ENCODE peak calls at places on chromosomes 2 and 18, in seven cellular contexts. T is IMR-90; K is Peyer's patch; O is activated CD4-positive, alpha-beta T cell treated with anti-CD3 and anti-CD28 coated beads, Interleukin-2, amount 10 ng/mL, durations not matched to agents 24 days and 14 days; L is NCI-H1694; J is effector memory CD4-positive, alpha-beta T cell; I is stimulated activated CD4-positive, alpha-beta T cell treated with anti-CD3 and anti-CD28 coated beads, Interleukin-1b, Interleukin-23, amount 100 ng/mL, for 1 hour. F is an unnamed sample.

GRCh38 chr2:194545978-194546377 is 1111.0 kb upstream of the SLC39A10 start:
- DNase-seq in L (no peak), J (no peak), T (no peak), K (no peak), O (no peak), I (no peak), F (peak; percentile 31)

GRCh38 chr2:3142961-3143571 is 234.6 kb downstream of the EIPR1 start:
- DNase-seq in J (no peak), O (no peak), L (no peak), I (no peak), T (no peak), K (no peak), F (peak; percentile 68)

GRCh38 chr2:220243571-220243970 is 616.1 kb downstream of the SLC4A3 start:
- DNase-seq in I (no peak), T (no peak), K (no peak), O (no peak), J (no peak), L (no peak), F (no peak)

GRCh38 chr2:6073260-6074141 is 381.3 kb downstream of the SOX11 start:
- DNase-seq in O (no peak), L (peak; percentile 88), J (no peak), K (no peak), T (peak; percentile 74), I (no peak), F (no peak)

GRCh38 chr2:98269274-98269673 is 77.0 kb upstream of the CNGA3 start:
- DNase-seq in T (peak; percentile 63), O (peak; percentile 72), J (no peak), L (peak; percentile 44), I (no peak), K (no peak), F (no peak)

GRCh38 chr2:179592167-179592936 is 269.1 kb downstream of the ZNF385B start:
- DNase-seq in K (no peak), I (no peak), L (no peak), O (no peak), J (no peak), T (peak; percentile 90), F (no peak)

GRCh38 chr2:145186303-145186702 is 666.4 kb upstream of the ZEB2 start:
- DNase-seq in O (no peak), L (no peak), I (no peak), J (no peak), T (peak; percentile 23), K (no peak), F (no peak)

GRCh38 chr2:10526281-10526680 is 78.2 kb upstream of the ODC1 start:
- DNase-seq in J (no peak), L (no peak), O (no peak), K (peak; percentile 23), T (no peak), I (no peak), F (no peak)

GRCh38 chr2:235614900-235615712 is 121.3 kb downstream of the AGAP1 start:
- DNase-seq in K (peak; percentile 58), O (no peak), J (no peak), L (peak; percentile 22), I (no peak), T (peak; percentile 85), F (no peak)

GRCh38 chr2:101120124-101120996 is 30.8 kb downstream of the TBC1D8 start:
- DNase-seq in I (no peak), J (no peak), O (no peak), L (no peak), T (peak; percentile 29), K (peak; percentile 92), F (no peak)

GRCh38 chr18:13147146-13147545 is 71.4 kb upstream of the LDLRAD4 start:
- DNase-seq in J (no peak), K (no peak), O (no peak), T (no peak), I (no peak), L (no peak), F (no peak)

GRCh38 chr2:199458017-199458805 is 472 bp upstream of the SATB2 start:
- DNase-seq in T (no peak), L (peak; percentile 36), K (no peak), J (no peak), I (no peak), O (no peak), F (peak; percentile 16)

GRCh38 chr18:48836806-48837615 is 113.8 kb downstream of the SMAD7 start:
- DNase-seq in T (no peak), L (no peak), O (no peak), K (no peak), J (no peak), I (no peak), F (no peak)

GRCh38 chr2:38601463-38602135 is 1.1 kb downstream of the HNRNPLL start:
- DNase-seq in O (peak; percentile 63), I (no peak), L (no peak), J (no peak), K (peak; percentile 61), T (peak; percentile 39), F (no peak)

GRCh38 chr2:230899287-230899686 is 25.8 kb downstream of the GPR55 start:
- DNase-seq in I (no peak), O (no peak), T (no peak), K (no peak), L (no peak), J (no peak), F (no peak)

GRCh38 chr18:27713727-27714080 is 463.2 kb downstream of the CDH2 start:
- DNase-seq in K (no peak), T (peak; percentile 15), I (no peak), L (no peak), J (no peak), O (no peak), F (no peak)

GRCh38 chr2:228731517-228731916 is 539.6 kb downstream of the PID1 start:
- DNase-seq in O (no peak), L (no peak), J (no peak), I (no peak), T (peak; percentile 68), K (no peak), F (no peak)

GRCh38 chr18:2390158-2390557 is 181.1 kb downstream of the METTL4 start:
- DNase-seq in I (no peak), L (no peak), K (no peak), J (no peak), T (no peak), O (no peak), F (no peak)

GRCh38 chr2:215622836-215623235 is 187.0 kb upstream of the FN1 start:
- DNase-seq in O (no peak), J (no peak), I (no peak), T (peak; percentile 63), K (no peak), L (no peak), F (no peak)

GRCh38 chr2:10038716-10039115 is 4.6 kb upstream of the KLF11 start:
- DNase-seq in O (no peak), L (no peak), T (peak; percentile 21), K (no peak), J (no peak), I (no peak), F (no peak)

GRCh38 chr2:49207204-49207603 is 52.9 kb upstream of the FSHR start:
- DNase-seq in I (no peak), T (no peak), K (no peak), J (no peak), O (no peak), L (no peak), F (no peak)

GRCh38 chr2:233165895-233166661 is 85.4 kb upstream of the ATG16L1 start:
- DNase-seq in I (no peak), O (peak; percentile 62), J (no peak), K (peak; percentile 71), L (no peak), T (no peak), F (no peak)

GRCh38 chr2:44362207-44363015 is 664 bp downstream of the CAMKMT start:
- DNase-seq in T (peak; percentile 55), L (no peak), J (peak; percentile 9), K (peak; percentile 67), I (no peak), O (peak; percentile 85), F (no peak)

GRCh38 chr2:9631976-9632700 is 1.3 kb upstream of the YWHAQ start:
- DNase-seq in T (no peak), O (no peak), I (no peak), K (no peak), J (no peak), L (no peak), F (no peak)

GRCh38 chr18:7070466-7070865 is 47.1 kb downstream of the LAMA1 start:
- DNase-seq in T (no peak), I (no peak), K (no peak), O (no peak), J (no peak), L (no peak), F (no peak)

GRCh38 chr18:47100214-47100831 is 50.0 kb downstream of the HDHD2 start:
- DNase-seq in O (peak; percentile 89), L (peak; percentile 30), I (peak; percentile 12), J (peak; percentile 41), T (peak; percentile 60), K (peak; percentile 85), F (no peak)